ENCODE peak calls at places on chromosomes 3 and 15, in nine cellular contexts. W is stromal cell of bone marrow; S is NCI-H187; R is Calu3; K is left ventricle myocardium inferior; A is cardiac muscle cell; Y is AG10803; M is mucosa of descending colon; I is CD4-positive, alpha-beta T cell. U is an unnamed sample.

GRCh38 chr3:157087398-157088132 is 72.4 kb downstream of the CCNL1 start:
- DNase-seq in Y (no peak), S (no peak), W (no peak), K (no peak), R (peak), M (no peak), A (peak), I (no peak), U (no peak)

GRCh38 chr3:187551419-187551818 is 118.8 kb downstream of the SST start:
- DNase-seq in R (no peak), Y (peak), S (no peak), I (no peak), A (no peak), W (peak), K (no peak), M (no peak), U (peak)

GRCh38 chr15:52021128-52021671 is 2.2 kb downstream of the MAPK6 start:
- DNase-seq in S (no peak), K (no peak), W (peak), M (no peak), I (peak), A (peak), R (peak), Y (peak), U (peak)

GRCh38 chr15:70179309-70179892 is 81.7 kb upstream of the TLE3 start:
- DNase-seq in M (no peak), W (no peak), R (no peak), A (no peak), Y (no peak), S (no peak), I (no peak), K (no peak), U (no peak)

GRCh38 chr3:37032961-37033360 is 39.6 kb downstream of the MLH1 start:
- DNase-seq in Y (no peak), R (no peak), K (no peak), A (peak), M (no peak), I (no peak), S (no peak), W (no peak), U (peak)

GRCh38 chr3:105822171-105823123 is 46.4 kb downstream of the CBLB start:
- DNase-seq in R (no peak), A (peak), K (no peak), W (no peak), Y (no peak), I (no peak), S (no peak), M (no peak), U (no peak)

GRCh38 chr15:25863067-25863967 is at the start of gene ATP10A:
- DNase-seq in I (no peak), A (peak), Y (peak), K (peak), S (no peak), W (no peak), R (no peak), M (peak), U (peak)

GRCh38 chr15:32781781-32782180 is 64.0 kb downstream of the GREM1 start:
- DNase-seq in M (no peak), K (no peak), I (no peak), A (no peak), R (no peak), S (no peak), Y (no peak), W (no peak), U (no peak)

GRCh38 chr3:149936812-149937230 is 33.9 kb downstream of the PFN2 start:
- DNase-seq in W (peak), A (peak), S (peak), R (peak), I (peak), Y (peak), M (no peak), K (no peak), U (peak)

GRCh38 chr15:82850242-82850591 is 40.8 kb downstream of the WHAMM start:
- DNase-seq in M (no peak), R (no peak), A (no peak), I (no peak), K (no peak), S (no peak), W (no peak), Y (peak), U (peak)

GRCh38 chr15:36527512-36528162 is 51.8 kb upstream of the CDIN1 start:
- DNase-seq in R (no peak), S (no peak), W (peak), M (no peak), Y (peak), K (no peak), A (no peak), I (no peak), U (no peak)

GRCh38 chr3:65751123-65751700 is 287.5 kb downstream of the MAGI1 start:
- DNase-seq in Y (peak), A (peak), W (no peak), I (no peak), K (peak), R (peak), M (no peak), S (no peak), U (peak)

U was measured in IMR-90.